ENCODE peak calls at places on chromosomes 2 and 18, in five cellular contexts. One of them, this sample, is unnamed.

GRCh38 chr2:241275504-241275903 is 40.0 kb downstream of the HDLBP start:
- DNase-seq in A549: no peak
- DNase-seq in BE2C: no peak
- DNase-seq in fibroblast of villous mesenchyme: no peak
- DNase-seq in nephron progenitor cell: no peak
- DNase-seq in this sample: no peak

GRCh38 chr2:121860033-121860810 is 104.8 kb downstream of the TSN start:
- DNase-seq in A549: no peak
- DNase-seq in BE2C: no peak
- DNase-seq in fibroblast of villous mesenchyme: peak; percentile 59
- DNase-seq in nephron progenitor cell: no peak
- DNase-seq in this sample: no peak

GRCh38 chr2:6823111-6823510 is 42.6 kb downstream of the CMPK2 start:
- DNase-seq in A549: no peak
- DNase-seq in BE2C: no peak
- DNase-seq in fibroblast of villous mesenchyme: peak; percentile 56
- DNase-seq in nephron progenitor cell: no peak
- DNase-seq in this sample: no peak

GRCh38 chr2:172672114-172672513 is 63.5 kb upstream of the RAPGEF4 start:
- DNase-seq in A549: peak; percentile 16
- DNase-seq in BE2C: no peak
- DNase-seq in fibroblast of villous mesenchyme: no peak
- DNase-seq in nephron progenitor cell: no peak
- DNase-seq in this sample: no peak

GRCh38 chr2:61177727-61178549 is 15.9 kb downstream of the C2orf74 start:
- DNase-seq in A549: no peak
- DNase-seq in BE2C: no peak
- DNase-seq in fibroblast of villous mesenchyme: peak; percentile 44
- DNase-seq in nephron progenitor cell: peak; percentile 29
- DNase-seq in this sample: no peak

GRCh38 chr18:79796016-79796415 is 1.7 kb upstream of the KCNG2 start:
- DNase-seq in A549: no peak
- DNase-seq in BE2C: no peak
- DNase-seq in fibroblast of villous mesenchyme: no peak
- DNase-seq in nephron progenitor cell: no peak
- DNase-seq in this sample: no peak

GRCh38 chr2:239257511-239257937 is 143.3 kb downstream of the HDAC4 start:
- DNase-seq in A549: no peak
- DNase-seq in BE2C: no peak
- DNase-seq in fibroblast of villous mesenchyme: peak; percentile 90
- DNase-seq in nephron progenitor cell: no peak
- DNase-seq in this sample: peak; percentile 71

GRCh38 chr2:210072922-210073509 is 70.6 kb downstream of the RPE start:
- DNase-seq in A549: peak; percentile 2
- DNase-seq in BE2C: peak; percentile 14
- DNase-seq in fibroblast of villous mesenchyme: peak; percentile 65
- DNase-seq in nephron progenitor cell: no peak
- DNase-seq in this sample: no peak

GRCh38 chr2:237097326-237097910 is 11.7 kb downstream of the COPS8 start:
- DNase-seq in A549: no peak
- DNase-seq in BE2C: no peak
- DNase-seq in fibroblast of villous mesenchyme: peak; percentile 80
- DNase-seq in nephron progenitor cell: no peak
- DNase-seq in this sample: no peak

GRCh38 chr2:96324716-96325037 is 440 bp upstream of the ITPRIPL1 start:
- DNase-seq in A549: no peak
- DNase-seq in BE2C: no peak
- DNase-seq in fibroblast of villous mesenchyme: no peak
- DNase-seq in nephron progenitor cell: no peak
- DNase-seq in this sample: no peak

GRCh38 chr2:159614534-159615186 is 1.7 kb downstream of the BAZ2B start:
- DNase-seq in A549: no peak
- DNase-seq in BE2C: no peak
- DNase-seq in fibroblast of villous mesenchyme: peak; percentile 79
- DNase-seq in nephron progenitor cell: no peak
- DNase-seq in this sample: no peak

GRCh38 chr2:238106698-238107524 is 6.8 kb downstream of the ESPNL start:
- DNase-seq in A549: no peak
- DNase-seq in BE2C: peak; percentile 60
- DNase-seq in fibroblast of villous mesenchyme: no peak
- DNase-seq in nephron progenitor cell: no peak
- DNase-seq in this sample: peak; percentile 44
- TF ChIP-seq CTCF in A549: peak; percentile 26
- TF ChIP-seq CTCF in BE2C: peak; percentile 35
- TF ChIP-seq CTCF in fibroblast of villous mesenchyme: peak; percentile 15
- TF ChIP-seq CTCF in nephron progenitor cell: no peak
- TF ChIP-seq CTCF in this sample: peak; percentile 64

DNA sequence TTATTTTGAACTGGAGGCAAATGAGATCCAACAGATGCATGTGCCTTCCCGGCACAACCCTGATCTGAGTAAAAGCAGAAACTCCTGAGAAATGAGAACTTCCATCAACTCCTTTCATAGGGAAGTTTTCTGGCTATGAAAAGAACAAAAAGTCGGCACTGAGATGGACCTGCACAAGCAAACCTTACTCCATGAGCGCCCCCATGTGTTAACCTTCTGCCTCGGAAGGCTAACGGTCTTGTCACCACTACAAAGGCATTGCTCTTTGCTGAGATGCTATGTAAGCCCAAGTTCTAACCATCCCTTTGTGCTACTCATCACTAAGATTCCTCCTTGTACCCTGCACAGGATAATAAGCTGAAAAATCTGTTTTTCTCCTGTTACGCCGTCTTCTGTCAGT is 57.3 kb upstream of the SULT1C3 start:
- DNase-seq in A549: no peak
- DNase-seq in BE2C: peak; percentile 29
- DNase-seq in fibroblast of villous mesenchyme: peak; percentile 7
- DNase-seq in nephron progenitor cell: peak; percentile 43
- DNase-seq in this sample: no peak
- TF ChIP-seq CTCF in A549: peak; percentile 36
- TF ChIP-seq CTCF in BE2C: peak; percentile 35
- TF ChIP-seq CTCF in fibroblast of villous mesenchyme: peak; percentile 28
- TF ChIP-seq CTCF in nephron progenitor cell: peak; percentile 26
- TF ChIP-seq CTCF in this sample: no peak

GRCh38 chr2:13057671-13058070 is 340.9 kb downstream of the TRIB2 start:
- DNase-seq in A549: no peak
- DNase-seq in BE2C: no peak
- DNase-seq in fibroblast of villous mesenchyme: no peak
- DNase-seq in nephron progenitor cell: no peak
- DNase-seq in this sample: no peak

GRCh38 chr2:13052547-13052946 is 335.8 kb downstream of the TRIB2 start:
- DNase-seq in A549: no peak
- DNase-seq in BE2C: no peak
- DNase-seq in fibroblast of villous mesenchyme: no peak
- DNase-seq in nephron progenitor cell: no peak
- DNase-seq in this sample: no peak

GRCh38 chr2:13050764-13051163 is 334.0 kb downstream of the TRIB2 start:
- DNase-seq in A549: no peak
- DNase-seq in BE2C: no peak
- DNase-seq in fibroblast of villous mesenchyme: peak; percentile 19
- DNase-seq in nephron progenitor cell: no peak
- DNase-seq in this sample: no peak

DNA sequence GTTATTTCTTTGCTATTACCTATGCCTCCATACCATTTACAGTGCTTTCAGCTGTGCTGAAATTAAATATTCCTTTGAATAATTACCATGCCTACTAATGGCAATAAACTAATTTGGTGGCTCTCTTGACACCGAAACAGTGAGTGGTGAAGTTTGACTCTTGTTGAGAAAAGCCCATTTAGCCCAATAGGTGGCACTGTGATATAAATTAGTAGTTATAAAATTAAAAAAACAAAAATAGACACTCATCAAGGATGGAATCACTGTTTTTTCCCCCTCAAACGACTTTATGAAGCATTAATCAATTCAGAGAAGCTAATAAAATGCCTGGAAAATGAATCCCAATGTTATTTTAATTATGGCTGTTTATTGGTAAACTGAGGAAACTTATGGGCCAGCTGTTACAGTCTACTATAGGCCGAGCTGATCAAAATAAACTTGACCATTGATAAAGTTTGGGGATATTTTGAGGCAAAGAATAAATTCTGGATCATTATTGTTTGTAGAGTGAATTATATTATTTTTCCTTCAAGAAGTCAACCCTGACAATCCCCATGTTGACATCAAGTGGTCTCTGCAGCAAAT is 339.6 kb downstream of the TRIB2 start:
- DNase-seq in A549: no peak
- DNase-seq in BE2C: peak; percentile 11
- DNase-seq in fibroblast of villous mesenchyme: peak; percentile 10
- DNase-seq in nephron progenitor cell: no peak
- DNase-seq in this sample: no peak
- TF ChIP-seq CTCF in A549: peak; percentile 30
- TF ChIP-seq CTCF in BE2C: peak; percentile 72
- TF ChIP-seq CTCF in fibroblast of villous mesenchyme: peak; percentile 45
- TF ChIP-seq CTCF in nephron progenitor cell: peak; percentile 54
- TF ChIP-seq CTCF in this sample: no peak

GRCh38 chr18:4134691-4135090 is 320.4 kb downstream of the DLGAP1 start:
- DNase-seq in A549: no peak
- DNase-seq in BE2C: no peak
- DNase-seq in fibroblast of villous mesenchyme: no peak
- DNase-seq in nephron progenitor cell: no peak
- DNase-seq in this sample: no peak

GRCh38 chr18:4125939-4126250 is 329.2 kb downstream of the DLGAP1 start:
- DNase-seq in A549: no peak
- DNase-seq in BE2C: no peak
- DNase-seq in fibroblast of villous mesenchyme: no peak
- DNase-seq in nephron progenitor cell: no peak
- DNase-seq in this sample: no peak

GRCh38 chr18:4126939-4127338 is 328.2 kb downstream of the DLGAP1 start:
- DNase-seq in A549: no peak
- DNase-seq in BE2C: no peak
- DNase-seq in fibroblast of villous mesenchyme: no peak
- DNase-seq in nephron progenitor cell: no peak
- DNase-seq in this sample: no peak

GRCh38 chr18:4125246-4125938 is 329.7 kb downstream of the DLGAP1 start:
- DNase-seq in A549: no peak
- DNase-seq in BE2C: no peak
- DNase-seq in fibroblast of villous mesenchyme: no peak
- DNase-seq in nephron progenitor cell: no peak
- DNase-seq in this sample: no peak

DNA sequence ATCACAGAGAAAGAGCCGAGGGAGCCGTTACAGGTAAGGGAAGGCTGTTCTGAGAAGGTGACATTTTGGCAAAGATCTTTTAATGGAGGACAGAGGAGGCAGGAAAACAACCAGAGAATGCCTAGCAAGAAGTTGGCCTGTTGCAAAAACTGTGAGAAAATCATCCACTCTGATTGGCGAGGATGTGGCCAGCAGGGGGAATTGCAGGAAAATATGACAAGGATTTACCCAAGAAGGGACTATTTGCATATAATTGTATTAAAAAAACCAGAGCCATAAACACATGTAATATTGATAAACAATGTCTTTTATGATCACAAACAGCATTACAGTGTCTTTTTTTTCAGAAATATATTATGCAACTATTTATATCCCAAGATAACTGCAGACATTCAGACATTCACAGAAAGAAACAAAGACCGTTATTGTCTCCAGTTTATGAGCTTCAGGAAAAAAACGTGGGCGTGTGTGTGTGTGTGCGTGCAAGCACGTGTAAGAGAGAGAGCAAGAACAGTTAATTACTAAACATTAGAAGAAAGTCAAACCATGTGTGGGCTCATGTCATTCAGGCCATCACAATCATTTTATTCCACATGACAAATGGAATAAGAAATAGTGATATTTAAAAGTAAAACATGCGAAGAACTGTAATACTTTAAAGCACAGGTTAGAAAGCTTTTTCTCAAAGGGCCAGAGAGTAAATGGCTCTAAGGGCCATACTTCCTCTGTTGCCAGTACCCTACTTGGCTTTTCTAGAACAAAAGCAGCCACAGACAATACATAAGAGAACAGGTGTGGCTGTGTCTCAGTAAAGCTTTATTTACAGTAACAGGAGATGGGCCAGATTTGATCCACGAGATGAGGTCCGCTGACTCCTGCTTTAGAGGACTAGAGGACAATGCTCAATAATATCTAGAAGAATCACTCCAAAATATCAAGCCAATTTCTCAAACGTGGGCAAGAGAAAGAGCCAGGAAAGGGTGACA is 324.1 kb downstream of the DLGAP1 start:
- DNase-seq in A549: no peak
- DNase-seq in BE2C: no peak
- DNase-seq in fibroblast of villous mesenchyme: no peak
- DNase-seq in nephron progenitor cell: no peak
- DNase-seq in this sample: no peak
- TF ChIP-seq CTCF in A549: no peak
- TF ChIP-seq CTCF in BE2C: no peak
- TF ChIP-seq CTCF in fibroblast of villous mesenchyme: no peak
- TF ChIP-seq CTCF in nephron progenitor cell: no peak
- TF ChIP-seq CTCF in this sample: no peak

GRCh38 chr2:235497096-235497495 is 3.3 kb downstream of the AGAP1 start:
- DNase-seq in A549: no peak
- DNase-seq in BE2C: no peak
- DNase-seq in fibroblast of villous mesenchyme: no peak
- DNase-seq in nephron progenitor cell: no peak
- DNase-seq in this sample: no peak

GRCh38 chr2:235499306-235499812 is 5.5 kb downstream of the AGAP1 start:
- DNase-seq in A549: no peak
- DNase-seq in BE2C: no peak
- DNase-seq in fibroblast of villous mesenchyme: no peak
- DNase-seq in nephron progenitor cell: no peak
- DNase-seq in this sample: no peak

GRCh38 chr2:235500761-235501662 is 7.2 kb downstream of the AGAP1 start:
- DNase-seq in A549: peak; percentile 43
- DNase-seq in BE2C: no peak
- DNase-seq in fibroblast of villous mesenchyme: peak; percentile 68
- DNase-seq in nephron progenitor cell: no peak
- DNase-seq in this sample: no peak

GRCh38 chr2:235500110-235500760 is 6.4 kb downstream of the AGAP1 start:
- DNase-seq in A549: no peak
- DNase-seq in BE2C: no peak
- DNase-seq in fibroblast of villous mesenchyme: no peak
- DNase-seq in nephron progenitor cell: no peak
- DNase-seq in this sample: no peak

GRCh38 chr2:235498556-235499305 is 4.9 kb downstream of the AGAP1 start:
- DNase-seq in A549: no peak
- DNase-seq in BE2C: peak; percentile 38
- DNase-seq in fibroblast of villous mesenchyme: no peak
- DNase-seq in nephron progenitor cell: peak; percentile 48
- DNase-seq in this sample: no peak
- TF ChIP-seq CTCF in A549: peak; percentile 24
- TF ChIP-seq CTCF in BE2C: peak; percentile 28
- TF ChIP-seq CTCF in fibroblast of villous mesenchyme: no peak
- TF ChIP-seq CTCF in nephron progenitor cell: no peak
- TF ChIP-seq CTCF in this sample: no peak

GRCh38 chr2:128179461-128179755 is 88.4 kb downstream of the UGGT1 start:
- DNase-seq in A549: no peak
- DNase-seq in BE2C: no peak
- DNase-seq in fibroblast of villous mesenchyme: no peak
- DNase-seq in nephron progenitor cell: no peak
- DNase-seq in this sample: no peak
- TF ChIP-seq CTCF in A549: no peak
- TF ChIP-seq CTCF in BE2C: no peak
- TF ChIP-seq CTCF in fibroblast of villous mesenchyme: no peak
- TF ChIP-seq CTCF in nephron progenitor cell: peak; percentile 16
- TF ChIP-seq CTCF in this sample: no peak

This sample was measured in CD14-positive monocyte.